ENCODE peak calls at places on chromosomes 5 and 9, in six cellular contexts. I is PC-9, N is keratinocyte, S is H1, M is cardiac muscle cell, L is SK-N-SH. G is an unnamed sample. For H3K27me3 and H3K4me1, the result is how much of the 10 kb centered on the place peaks cover.

GRCh38 chr5:143436871-143437270 is 33.4 kb upstream of the NR3C1 start:
- DNase-seq in I (no peak), L (no peak), N (no peak), M (no peak), S (no peak), G (no peak)

GRCh38 chr9:122346478-122347347 is 24.1 kb upstream of the PTGS1 start:
- DNase-seq in S (no peak), L (peak), I (no peak), N (no peak), M (peak), G (peak)

GRCh38 chr5:67047616-67048015 is 149.0 kb downstream of the CD180 start:
- DNase-seq in L (no peak), S (no peak), N (no peak), I (no peak), M (no peak), G (no peak)

GRCh38 chr9:132485454-132485853 is 75.4 kb downstream of the CFAP77 start:
- DNase-seq in M (no peak), L (no peak), I (no peak), N (no peak), S (no peak), G (no peak)

GRCh38 chr9:76322810-76323209 is 71.4 kb downstream of the RFK start:
- DNase-seq in N (no peak), S (no peak), M (no peak), I (no peak), L (no peak), G (no peak)

GRCh38 chr5:168186289-168187074 is 105.0 kb upstream of the WWC1 start:
- DNase-seq in M (peak), N (no peak), I (no peak), L (no peak), S (no peak), G (no peak)

GRCh38 chr5:61701877-61702602 is 370.0 kb downstream of the ZSWIM6 start:
- DNase-seq in I (no peak), S (no peak), L (no peak), N (no peak), M (no peak), G (no peak)

GRCh38 chr9:78982849-78983248 is 588.9 kb upstream of the TLE4 start:
- DNase-seq in I (no peak), N (peak), S (no peak), M (peak), L (no peak), G (no peak)

GRCh38 chr5:11048760-11049159 is 287.7 kb upstream of the DAP start:
- DNase-seq in S (no peak), N (no peak), L (no peak), M (no peak), I (no peak), G (no peak)

GRCh38 chr9:18437315-18438200 is 36.4 kb upstream of the ADAMTSL1 start:
- DNase-seq in I (no peak), L (peak), S (no peak), N (no peak), M (peak), G (peak)

GRCh38 chr9:21854594-21854993 is 52.2 kb downstream of the MTAP start:
- DNase-seq in L (no peak), S (no peak), I (peak), M (peak), N (no peak), G (no peak)

GRCh38 chr5:2948875-2949274 is 197.4 kb upstream of the IRX2 start:
- DNase-seq in I (no peak), N (no peak), L (no peak), S (no peak), M (no peak), G (no peak)

GRCh38 chr9:127634698-127635097 is 22.6 kb downstream of the STXBP1 start:
- DNase-seq in S (no peak), M (no peak), I (no peak), N (no peak), L (no peak), G (peak)

GRCh38 chr9:37324261-37324683 is 98.2 kb upstream of the GRHPR start:
- DNase-seq in S (no peak), L (no peak), M (peak), I (no peak), N (no peak), G (peak)

GRCh38 chr9:118809160-118809625 is 560.0 kb downstream of the BRINP1 start:
- DNase-seq in S (peak), L (no peak), M (no peak), I (no peak), N (no peak), G (no peak)

GRCh38 chr5:6399978-6400910 is 21.9 kb upstream of the MED10 start:
- DNase-seq in I (no peak), S (no peak), L (no peak), N (peak), M (peak), G (no peak)

GRCh38 chr5:14424011-14424685 is 157.4 kb upstream of the OTULINL start:
- DNase-seq in M (no peak), L (no peak), N (no peak), I (no peak), S (no peak), G (no peak)

GRCh38 chr5:88829053-88829452 is 53.9 kb downstream of the MEF2C start:
- DNase-seq in L (no peak), I (no peak), S (no peak), M (no peak), N (no peak), G (no peak)

GRCh38 chr5:170223906-170224305 is 8.9 kb upstream of the C5orf58 start:
- DNase-seq in I (no peak), M (peak), L (no peak), N (no peak), S (no peak), G (no peak)

GRCh38 chr5:38622723-38623129 is 66.3 kb upstream of the LIFR start:
- DNase-seq in I (no peak), S (no peak), N (no peak), L (no peak), M (peak), G (no peak)

GRCh38 chr5:33420946-33421345 is 19.8 kb upstream of the TARS1 start:
- DNase-seq in N (no peak), M (no peak), S (no peak), L (no peak), I (no peak), G (no peak)

GRCh38 chr5:33410221-33410620 is 30.5 kb upstream of the TARS1 start:
- DNase-seq in N (no peak), I (no peak), L (no peak), S (no peak), M (no peak), G (no peak)

GRCh38 chr5:33411498-33411897 is 29.3 kb upstream of the TARS1 start:
- DNase-seq in L (no peak), S (no peak), I (no peak), N (no peak), M (no peak), G (no peak)

DNA sequence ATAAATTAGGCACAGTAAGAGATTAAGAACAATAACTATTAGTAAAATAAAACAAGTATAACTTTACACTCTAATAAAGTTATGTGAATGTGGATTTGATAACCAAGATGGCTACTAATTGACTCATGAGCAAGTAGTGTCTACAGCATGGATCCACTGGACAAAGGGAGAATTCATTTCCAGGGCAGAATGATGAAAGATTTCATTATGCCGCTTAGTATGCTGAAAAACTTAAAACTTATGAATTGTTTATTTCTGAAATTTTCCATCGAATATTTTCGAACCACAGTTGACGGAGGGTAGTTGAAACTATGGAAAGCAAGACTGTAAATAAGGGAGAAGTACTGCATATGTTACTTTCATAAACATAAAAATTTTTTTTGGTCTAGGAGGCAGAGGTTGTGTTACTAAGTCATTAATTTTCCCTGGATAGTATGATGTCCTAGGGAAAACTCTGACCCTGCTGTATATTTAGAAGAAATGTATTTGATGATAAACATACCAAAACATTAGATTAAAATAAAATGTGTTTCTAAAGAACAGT is 24.9 kb upstream of the TARS1 start:
- DNase-seq in S (no peak), M (no peak), N (no peak), I (no peak), L (no peak), G (no peak)
- H3K27me3 ChIP-seq in S (under half), M (under half), N (under half), I (under half), L (under half), G (under half)

GRCh38 chr9:130849356-130849755 is 14.3 kb downstream of the ABL1 start:
- DNase-seq in S (no peak), M (no peak), N (no peak), I (no peak), L (no peak), G (no peak)

GRCh38 chr9:130846487-130847305 is 11.6 kb downstream of the ABL1 start:
- DNase-seq in I (no peak), S (no peak), N (no peak), L (peak), M (peak), G (peak)

GRCh38 chr9:130845901-130846381 is 10.9 kb downstream of the ABL1 start:
- DNase-seq in L (peak), I (no peak), N (no peak), M (peak), S (no peak), G (no peak)

GRCh38 chr9:130845254-130845653 is 10.2 kb downstream of the ABL1 start:
- DNase-seq in M (peak), I (no peak), L (no peak), N (no peak), S (no peak), G (no peak)

GRCh38 chr9:130847306-130848217 is 12.5 kb downstream of the ABL1 start:
- DNase-seq in L (peak), N (peak), I (no peak), M (peak), S (no peak), G (peak)
- H3K4me1 ChIP-seq in L (half or more), N (under half), I (under half), M (under half), S (under half), G (under half)

DNA sequence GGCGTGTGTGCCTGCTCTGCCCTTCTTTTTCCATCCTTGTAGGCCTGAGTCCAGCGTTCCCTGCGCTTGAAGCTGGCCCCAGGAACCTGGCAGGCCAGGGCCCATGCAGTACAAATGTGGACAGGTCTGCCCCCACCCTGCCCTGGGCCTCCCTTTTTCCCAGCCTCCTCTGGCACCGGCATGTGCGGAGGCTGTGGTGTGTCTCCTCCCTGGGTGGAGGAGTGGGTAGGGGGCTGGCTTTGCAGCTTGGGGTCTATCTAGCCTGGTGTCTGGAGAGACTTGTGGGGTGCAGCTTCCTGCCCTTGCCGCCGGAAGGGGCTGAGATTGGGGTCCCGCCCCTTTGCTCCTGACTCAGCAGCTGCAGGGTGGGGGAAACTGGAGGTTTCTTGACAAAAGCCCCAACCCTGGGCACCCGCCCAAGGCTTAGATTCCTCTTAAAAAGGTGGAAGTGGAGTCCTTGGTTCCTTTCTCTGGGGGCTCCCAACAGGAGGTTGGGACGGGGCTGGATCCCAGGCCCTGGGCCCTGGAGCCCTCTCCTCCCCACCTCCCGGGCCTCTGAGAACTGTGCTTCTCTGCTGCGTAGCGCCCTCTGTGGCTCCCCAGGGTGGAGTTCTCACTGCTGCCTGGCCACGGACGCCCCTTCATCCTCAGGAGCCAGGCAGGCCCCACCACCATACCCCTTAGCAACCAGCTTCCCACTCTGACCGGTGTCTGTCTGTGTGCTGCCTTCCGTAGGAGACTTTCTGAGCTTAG is 18.0 kb downstream of the RXRA start:
- DNase-seq in N (no peak), M (peak), L (no peak), I (no peak), S (no peak), G (no peak)
- TF ChIP-seq CTCF in N (peak), M (peak), L (peak), I (no peak), S (no peak), G (no peak)

GRCh38 chr5:165624547-165624946 is 2119.1 kb downstream of the MAT2B start:
- DNase-seq in S (no peak), L (no peak), N (no peak), M (no peak), I (no peak), G (no peak)
- H3K27me3 ChIP-seq in S (under half), L (under half), N (under half), M (under half), I (under half), G (under half)

DNA sequence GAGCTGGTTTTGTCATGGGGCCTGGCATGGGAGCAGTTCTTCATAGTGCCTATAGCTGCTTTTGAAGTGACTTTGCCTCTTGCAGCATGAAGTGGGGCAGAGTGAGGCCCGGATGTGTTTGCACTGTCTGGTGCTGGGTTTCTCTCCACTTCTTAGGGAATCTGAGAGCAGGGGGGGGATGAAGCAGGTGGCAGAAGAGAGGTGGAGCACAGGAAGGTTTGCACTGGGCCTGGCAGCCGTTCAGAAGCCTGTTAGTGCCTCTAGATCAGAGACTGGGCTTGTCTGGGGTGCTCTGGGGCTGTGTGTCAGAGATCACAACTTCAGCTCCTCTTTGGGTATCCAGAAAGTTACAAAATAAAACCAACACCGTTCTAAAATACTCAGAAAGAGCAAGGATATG is 18.4 kb downstream of the USP20 start:
- DNase-seq in M (no peak), I (no peak), S (no peak), L (no peak), N (no peak), G (no peak)
- H3K4me1 ChIP-seq in M (under half), I (under half), S (under half), L (under half), N (under half), G (under half)